ENCODE peak calls at places on chromosome 17, in five cellular contexts. O, G, A, F and E are unnamed samples.
A peak's percentile ranks its signal among the peaks of the same experiment; 100 is the strongest.

GRCh38 chr17:5043524-5043923 is 8.3 kb upstream of the SLC52A1 start:
- DNase-seq in G (no peak), O (no peak), A (no peak), F (no peak), E (no peak)

GRCh38 chr17:64147110-64148016 is 17.4 kb upstream of the ERN1 start:
- DNase-seq in F (no peak), O (no peak), G (no peak), A (no peak), E (no peak)

GRCh38 chr17:42309142-42309541 is 20.8 kb downstream of the STAT5A start:
- DNase-seq in A (no peak), O (no peak), F (no peak), G (no peak), E (no peak)

GRCh38 chr17:39606434-39607056 is 1.2 kb downstream of the NEUROD2 start:
- DNase-seq in O (no peak), G (no peak), A (no peak), F (no peak), E (peak; percentile 58)

GRCh38 chr17:48757524-48757961 is 29.0 kb upstream of the HOXB13 start:
- DNase-seq in G (no peak), A (no peak), O (no peak), F (no peak), E (no peak)

GRCh38 chr17:72400488-72400827 is 279.6 kb downstream of the SOX9 start:
- DNase-seq in F (no peak), A (no peak), O (no peak), G (no peak), E (no peak)

GRCh38 chr17:52157603-52158449 is 688 bp downstream of the CA10 start:
- DNase-seq in O (no peak), G (no peak), F (no peak), A (peak; percentile 65), E (no peak)

GRCh38 chr17:33145941-33146340 is 147.2 kb downstream of the ASIC2 start:
- DNase-seq in O (no peak), G (no peak), F (no peak), A (no peak), E (no peak)

GRCh38 chr17:41678411-41678906 is 10.2 kb upstream of the EIF1 start:
- DNase-seq in F (no peak), G (no peak), O (no peak), A (no peak), E (no peak)

GRCh38 chr17:17021194-17021863 is 20.9 kb upstream of the MPRIP start:
- DNase-seq in G (no peak), O (peak; percentile 50), F (no peak), A (no peak), E (no peak)

GRCh38 chr17:36856921-36857381 is 80.3 kb upstream of the LHX1 start:
- DNase-seq in F (peak; percentile 52), G (no peak), O (no peak), A (no peak), E (peak; percentile 35)

GRCh38 chr17:55451758-55452468 is 30.3 kb upstream of the MMD start:
- DNase-seq in O (no peak), F (no peak), G (no peak), A (no peak), E (no peak)